ENCODE peak calls at places on chromosome X, in four cellular contexts. V is GM23248, T is AG10803, L is stomach. F is an unnamed sample.

GRCh38 chrX:68658530-68658929 is 11.1 kb downstream of the STARD8 start:
- DNase-seq in V (no peak), T (no peak), L (no peak), F (no peak)

GRCh38 chrX:1385251-1385794 is 6.6 kb downstream of the SLC25A6 start:
- DNase-seq in V (no peak), T (no peak), L (no peak), F (no peak)

GRCh38 chrX:74449322-74449936 is 28.1 kb downstream of the SLC16A2 start:
- DNase-seq in V (peak), T (no peak), L (peak), F (peak)

GRCh38 chrX:109886122-109886761 is 116.7 kb upstream of the TMEM164 start:
- DNase-seq in V (peak), T (peak), L (peak), F (peak)

GRCh38 chrX:44183329-44183728 is 160.1 kb downstream of the EFHC2 start:
- DNase-seq in V (no peak), T (no peak), L (no peak), F (no peak)

GRCh38 chrX:107714196-107714811 is 61.3 kb downstream of the TSC22D3 start:
- DNase-seq in V (peak), T (peak), L (no peak), F (no peak)

GRCh38 chrX:16990839-16991238 is 44.4 kb downstream of the REPS2 start:
- DNase-seq in V (no peak), T (no peak), L (no peak), F (no peak)

GRCh38 chrX:135421932-135422809 is at the start of gene SMIM10L2A:
- DNase-seq in V (peak), T (no peak), L (no peak), F (no peak)

GRCh38 chrX:113950081-113950678 is 633.7 kb upstream of the HTR2C start:
- DNase-seq in V (no peak), T (no peak), L (no peak), F (no peak)

GRCh38 chrX:155334486-155335316 is at the start of gene CLIC2:
- DNase-seq in V (peak), T (peak), L (peak), F (no peak)
- H3K4me3 ChIP-seq in V (no peak), T (no peak), L (peak), F (no peak)

DNA sequence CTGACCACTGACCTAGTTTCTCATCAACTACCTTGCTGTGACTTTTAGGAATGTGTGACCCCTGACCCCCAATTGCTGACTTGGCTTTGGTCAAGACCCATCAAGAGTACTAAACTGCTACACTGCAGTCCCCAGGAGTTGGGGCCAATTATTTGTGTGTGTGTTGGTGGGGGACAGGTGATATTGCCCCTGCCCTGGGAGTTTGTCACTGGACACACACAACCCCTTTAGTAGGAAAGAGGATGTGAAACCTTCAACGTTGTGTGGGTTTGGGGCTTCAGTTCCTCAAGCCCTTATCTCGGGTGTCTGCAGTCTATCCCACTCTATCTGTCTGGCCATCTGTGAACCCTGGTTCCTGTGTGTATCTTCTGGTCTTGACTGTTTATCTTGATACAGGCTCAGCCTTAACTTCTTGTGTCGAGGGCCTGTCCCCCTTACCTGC is 6.5 kb downstream of the SASH3 start:
- DNase-seq in V (no peak), T (no peak), L (no peak), F (no peak)
- H3K4me3 ChIP-seq in V (no peak), T (no peak), L (no peak), F (no peak)

DNA sequence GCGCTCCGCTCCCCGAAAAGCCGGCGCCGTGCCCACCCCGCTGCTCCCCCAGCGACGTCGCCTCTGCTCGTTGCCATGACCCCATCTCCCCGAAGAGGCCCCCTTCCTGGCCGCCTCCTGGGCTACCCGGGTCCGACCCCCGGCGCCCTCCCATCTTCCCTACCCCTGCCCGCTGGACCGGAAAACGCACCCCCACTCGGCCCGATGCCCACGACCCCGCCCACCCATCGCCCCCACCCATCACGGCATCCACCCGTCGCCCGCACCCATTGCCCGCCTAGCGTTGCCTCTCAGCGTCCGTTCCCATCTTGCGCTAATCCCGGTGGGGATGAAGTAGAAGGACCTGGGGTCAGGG is 421 bp downstream of the GDI1 start:
- DNase-seq in V (no peak), T (no peak), L (no peak), F (no peak)
- H3K4me3 ChIP-seq in V (peak), T (peak), L (peak), F (peak)

GRCh38 chrX:71908387-71908786 is 2.3 kb upstream of the NHSL2 start:
- DNase-seq in V (no peak), T (no peak), L (no peak), F (no peak)

GRCh38 chrX:71911731-71912050 is 1.0 kb downstream of the NHSL2 start:
- DNase-seq in V (peak), T (no peak), L (no peak), F (no peak)

GRCh38 chrX:71911023-71911730 is 532 bp downstream of the NHSL2 start:
- DNase-seq in V (peak), T (no peak), L (no peak), F (peak)

GRCh38 chrX:71910526-71911022 is at the start of gene NHSL2:
- DNase-seq in V (peak), T (peak), L (no peak), F (peak)

GRCh38 chrX:71909956-71910355 is 689 bp upstream of the NHSL2 start:
- DNase-seq in V (peak), T (peak), L (no peak), F (no peak)
- H3K4me3 ChIP-seq in V (peak), T (peak), L (peak), F (no peak)

DNA sequence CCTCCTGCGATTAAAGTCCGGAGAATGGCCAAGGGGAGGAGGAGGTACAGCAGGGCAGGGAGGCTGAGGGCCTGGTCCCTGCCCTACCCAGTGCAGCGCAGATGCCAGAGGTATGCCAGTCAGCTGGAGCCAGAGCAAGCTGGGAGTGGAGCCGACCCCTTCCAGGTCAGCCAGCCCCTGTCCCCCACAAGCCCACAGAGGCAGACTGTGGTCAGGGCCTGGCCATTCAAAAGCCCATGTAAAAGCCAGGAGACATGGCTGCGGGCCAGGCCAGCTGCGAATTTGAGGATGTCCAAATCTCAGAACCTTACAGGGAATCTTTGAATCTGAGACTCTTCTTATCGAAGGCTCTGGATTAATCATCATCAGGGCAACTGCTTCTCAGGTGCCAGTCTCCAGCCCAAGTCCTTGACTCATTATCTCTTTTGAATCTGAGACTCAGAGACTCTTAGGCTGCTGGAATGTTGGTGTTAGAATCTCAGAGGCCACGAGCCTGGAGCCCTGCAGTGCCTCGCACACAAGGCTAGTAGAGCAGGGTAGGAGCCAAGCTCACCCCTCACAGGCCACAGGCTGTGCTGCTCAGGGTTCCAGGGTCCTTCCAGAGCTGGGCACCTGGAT is 572 bp downstream of the IQSEC2 start:
- DNase-seq in V (peak), T (peak), L (no peak), F (no peak)
- H3K4me3 ChIP-seq in V (peak), T (peak), L (peak), F (no peak)

DNA sequence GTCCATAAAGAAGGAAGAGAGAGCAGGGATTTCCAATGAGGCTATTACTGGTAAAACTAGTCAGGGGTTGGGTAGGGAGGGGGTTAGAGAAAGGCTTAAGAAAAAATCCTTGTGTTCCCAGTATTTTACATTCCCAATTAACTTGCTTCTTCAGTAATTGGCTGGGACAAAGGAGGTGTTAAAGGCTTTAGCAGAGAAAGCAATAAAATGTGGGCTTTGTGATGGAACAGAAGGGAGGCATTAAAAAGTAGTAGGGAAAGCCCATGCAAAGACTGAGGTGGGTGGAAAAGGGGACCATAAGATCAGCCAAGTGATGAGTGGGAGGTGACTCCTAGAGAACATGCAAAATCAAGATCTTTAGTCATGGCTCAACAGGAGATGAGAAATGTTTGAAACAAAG is 1467.2 kb downstream of the RPA4 start:
- DNase-seq in V (no peak), T (no peak), L (no peak), F (no peak)
- H3K4me3 ChIP-seq in V (no peak), T (no peak), L (no peak), F (no peak)

GRCh38 chrX:12899506-12899905 is 6.9 kb upstream of the TLR8 start:
- DNase-seq in V (no peak), T (no peak), L (no peak), F (no peak)
- H3K4me3 ChIP-seq in V (no peak), T (no peak), L (no peak), F (no peak)